ENCODE peak calls at places on chromosomes 6 and 20, in five cellular contexts. One of them, this sample, is unnamed.

GRCh38 chr6:119587537-119587936 is 238.0 kb upstream of the MAN1A1 start:
- DNase-seq in A549: no peak
- DNase-seq in cerebellum: no peak
- DNase-seq in GM12865: no peak
- DNase-seq in NCI-H82: no peak
- DNase-seq in this sample: peak

GRCh38 chr20:10971096-10971495 is 297.3 kb upstream of the JAG1 start:
- DNase-seq in GM12865: no peak
- DNase-seq in cerebellum: no peak
- DNase-seq in A549: no peak
- DNase-seq in NCI-H82: no peak
- DNase-seq in this sample: no peak

GRCh38 chr6:135624402-135625297 is 127.1 kb upstream of the AHI1 start:
- DNase-seq in A549: no peak
- DNase-seq in cerebellum: no peak
- DNase-seq in GM12865: no peak
- DNase-seq in NCI-H82: no peak
- DNase-seq in this sample: no peak

GRCh38 chr6:86856937-86857563 is 80.3 kb upstream of the HTR1E start:
- DNase-seq in GM12865: peak
- DNase-seq in cerebellum: peak
- DNase-seq in A549: peak
- DNase-seq in NCI-H82: peak
- DNase-seq in this sample: peak

GRCh38 chr6:133051264-133051663 is 189.9 kb upstream of the EYA4 start:
- DNase-seq in cerebellum: no peak
- DNase-seq in A549: no peak
- DNase-seq in GM12865: no peak
- DNase-seq in NCI-H82: no peak
- DNase-seq in this sample: no peak

GRCh38 chr6:156258981-156259380 is 518.2 kb upstream of the ARID1B start:
- DNase-seq in cerebellum: no peak
- DNase-seq in NCI-H82: no peak
- DNase-seq in A549: no peak
- DNase-seq in GM12865: no peak
- DNase-seq in this sample: no peak

GRCh38 chr6:28807682-28808280 is 116.0 kb downstream of the TRIM27 start:
- DNase-seq in GM12865: peak
- DNase-seq in cerebellum: no peak
- DNase-seq in NCI-H82: peak
- DNase-seq in A549: peak
- DNase-seq in this sample: peak

GRCh38 chr6:131068165-131068564 is 5.1 kb upstream of the EPB41L2 start:
- DNase-seq in cerebellum: no peak
- DNase-seq in A549: no peak
- DNase-seq in NCI-H82: no peak
- DNase-seq in GM12865: no peak
- DNase-seq in this sample: no peak

GRCh38 chr6:17673543-17674254 is 33.0 kb downstream of the NUP153 start:
- DNase-seq in A549: no peak
- DNase-seq in cerebellum: no peak
- DNase-seq in GM12865: peak
- DNase-seq in NCI-H82: no peak
- DNase-seq in this sample: no peak

GRCh38 chr6:136923116-136923953 is 1.2 kb downstream of the SLC35D3 start:
- DNase-seq in A549: no peak
- DNase-seq in NCI-H82: no peak
- DNase-seq in cerebellum: no peak
- DNase-seq in GM12865: no peak
- DNase-seq in this sample: no peak

GRCh38 chr20:49385471-49385870 is 97.0 kb downstream of the KCNB1 start:
- DNase-seq in A549: peak
- DNase-seq in cerebellum: no peak
- DNase-seq in NCI-H82: peak
- DNase-seq in GM12865: peak
- DNase-seq in this sample: peak

GRCh38 chr6:108897371-108897770 is 49.1 kb downstream of the ARMC2 start:
- DNase-seq in NCI-H82: no peak
- DNase-seq in A549: peak
- DNase-seq in GM12865: no peak
- DNase-seq in cerebellum: no peak
- DNase-seq in this sample: peak

GRCh38 chr20:4130404-4131189 is 115.2 kb upstream of the RNF24 start:
- DNase-seq in cerebellum: no peak
- DNase-seq in A549: peak
- DNase-seq in NCI-H82: no peak
- DNase-seq in GM12865: no peak
- DNase-seq in this sample: no peak

GRCh38 chr6:21327326-21328140 is 266.0 kb upstream of the SOX4 start:
- DNase-seq in cerebellum: no peak
- DNase-seq in A549: no peak
- DNase-seq in NCI-H82: no peak
- DNase-seq in GM12865: no peak
- DNase-seq in this sample: peak

GRCh38 chr6:155014715-155015300 is 19.7 kb downstream of the TIAM2 start:
- DNase-seq in A549: peak
- DNase-seq in NCI-H82: peak
- DNase-seq in cerebellum: no peak
- DNase-seq in GM12865: no peak
- DNase-seq in this sample: no peak

GRCh38 chr6:100514603-100515002 is 49.9 kb upstream of the SIM1 start:
- DNase-seq in GM12865: no peak
- DNase-seq in NCI-H82: peak
- DNase-seq in A549: no peak
- DNase-seq in cerebellum: no peak
- DNase-seq in this sample: no peak

GRCh38 chr20:25573288-25574251 is 11.8 kb downstream of the NINL start:
- DNase-seq in GM12865: no peak
- DNase-seq in cerebellum: no peak
- DNase-seq in NCI-H82: no peak
- DNase-seq in A549: no peak
- DNase-seq in this sample: no peak